ENCODE peak calls at places on chromosomes 11 and 22, in seven cellular contexts. E, A, M, F, D, B and C are unnamed samples. For H3K36me3 and H3K4me1, the result is how much of the 10 kb centered on the place peaks cover.

GRCh38 chr22:43183496-43184263 is 3.3 kb downstream of the TTLL12 start:
- DNase-seq in A (no peak), E (no peak), D (no peak), M (no peak), F (no peak), B (no peak), C (peak)

GRCh38 chr11:110431212-110432073 is 1.7 kb downstream of the FDX1 start:
- DNase-seq in M (no peak), D (peak), A (no peak), E (no peak), F (no peak), B (no peak), C (no peak)

GRCh38 chr11:110712643-110713468 is 619 bp upstream of the ARHGAP20 start:
- DNase-seq in F (no peak), A (peak), M (no peak), D (no peak), B (no peak), E (peak), C (peak)

GRCh38 chr11:120808616-120809050 is 215.3 kb upstream of the TBCEL start:
- DNase-seq in D (no peak), A (no peak), M (no peak), B (no peak), E (no peak), F (no peak), C (no peak)

GRCh38 chr11:66856496-66857233 is at the start of gene LRFN4:
- DNase-seq in D (peak), E (no peak), A (peak), M (no peak), F (no peak), B (no peak), C (peak)

GRCh38 chr11:45275823-45276222 is 10.3 kb downstream of the SYT13 start:
- DNase-seq in D (no peak), E (no peak), M (no peak), F (no peak), B (no peak), A (no peak), C (no peak)

GRCh38 chr11:75445315-75445953 is 12.4 kb upstream of the KLHL35 start:
- DNase-seq in E (peak), F (no peak), M (peak), B (peak), D (peak), A (peak), C (peak)

GRCh38 chr11:84857746-84858145 is 769.4 kb downstream of the DLG2 start:
- DNase-seq in F (no peak), M (no peak), D (no peak), A (no peak), E (no peak), B (no peak), C (no peak)

GRCh38 chr22:37533995-37534394 is 14.8 kb upstream of the CARD10 start:
- DNase-seq in B (no peak), A (no peak), M (no peak), D (no peak), E (no peak), F (no peak), C (no peak)

GRCh38 chr11:130243816-130244215 is 70.9 kb downstream of the ZBTB44 start:
- DNase-seq in F (no peak), D (no peak), E (no peak), B (no peak), M (no peak), A (no peak), C (no peak)

GRCh38 chr22:35835998-35836691 is 118.5 kb downstream of the APOL5 start:
- DNase-seq in D (no peak), F (peak), E (no peak), B (no peak), M (peak), A (peak), C (no peak)

GRCh38 chr11:46663277-46663940 is 37.0 kb downstream of the ARHGAP1 start:
- DNase-seq in E (no peak), A (no peak), F (no peak), M (no peak), B (no peak), D (no peak), C (no peak)

GRCh38 chr11:73308003-73308962 is at the start of gene ARHGEF17:
- DNase-seq in E (peak), B (peak), M (peak), D (no peak), A (peak), F (no peak), C (peak)

GRCh38 chr11:92929168-92930053 is 40.0 kb upstream of the MTNR1B start:
- DNase-seq in D (no peak), F (no peak), E (no peak), A (no peak), M (no peak), B (no peak), C (no peak)

GRCh38 chr11:657691-658126 is 20.6 kb downstream of the DRD4 start:
- DNase-seq in E (no peak), F (no peak), M (no peak), D (no peak), A (no peak), B (no peak), C (no peak)

GRCh38 chr11:44993971-44994705 is 43.5 kb upstream of the TP53I11 start:
- DNase-seq in B (no peak), F (no peak), M (peak), E (no peak), D (no peak), A (no peak), C (no peak)

GRCh38 chr11:7656704-7657103 is 16.6 kb downstream of the CYB5R2 start:
- DNase-seq in D (no peak), F (no peak), M (no peak), A (no peak), B (no peak), E (no peak), C (no peak)

GRCh38 chr11:60857378-60858232 is 1.9 kb upstream of the PTGDR2 start:
- DNase-seq in M (no peak), D (no peak), B (no peak), A (no peak), E (no peak), F (no peak), C (no peak)

GRCh38 chr11:112958670-112959069 is 2.5 kb upstream of the NCAM1 start:
- DNase-seq in F (no peak), E (no peak), M (no peak), A (no peak), D (no peak), B (no peak), C (no peak)

GRCh38 chr22:32066820-32067219 is 23.8 kb downstream of the SLC5A1 start:
- DNase-seq in A (no peak), B (no peak), F (no peak), M (no peak), D (no peak), E (no peak), C (no peak)

GRCh38 chr11:12248330-12248729 is 129.0 kb upstream of the PARVA start:
- DNase-seq in B (no peak), F (no peak), M (peak), A (peak), D (no peak), E (peak), C (peak)

GRCh38 chr11:62030071-62030684 is 62.7 kb upstream of the FTH1 start:
- DNase-seq in D (no peak), M (no peak), A (no peak), E (no peak), F (no peak), B (no peak), C (no peak)

GRCh38 chr11:77287615-77288273 is 13.7 kb downstream of the GDPD4 start:
- DNase-seq in B (no peak), D (no peak), E (no peak), F (no peak), A (no peak), M (no peak), C (no peak)

GRCh38 chr11:92451081-92451480 is 226.5 kb downstream of the FAT3 start:
- DNase-seq in M (no peak), E (no peak), D (no peak), A (no peak), B (no peak), F (no peak), C (no peak)

GRCh38 chr11:86460461-86461404 is 86.0 kb downstream of the CCDC81 start:
- DNase-seq in M (no peak), F (no peak), B (no peak), D (no peak), E (no peak), A (no peak), C (no peak)

GRCh38 chr11:93567406-93567819 is 24.2 kb upstream of the SMCO4 start:
- DNase-seq in B (no peak), D (no peak), A (peak), F (no peak), M (peak), E (no peak), C (no peak)

GRCh38 chr11:93160808-93161207 is 37.0 kb downstream of the SLC36A4 start:
- DNase-seq in M (no peak), B (no peak), A (no peak), F (no peak), E (no peak), D (no peak), C (no peak)

DNA sequence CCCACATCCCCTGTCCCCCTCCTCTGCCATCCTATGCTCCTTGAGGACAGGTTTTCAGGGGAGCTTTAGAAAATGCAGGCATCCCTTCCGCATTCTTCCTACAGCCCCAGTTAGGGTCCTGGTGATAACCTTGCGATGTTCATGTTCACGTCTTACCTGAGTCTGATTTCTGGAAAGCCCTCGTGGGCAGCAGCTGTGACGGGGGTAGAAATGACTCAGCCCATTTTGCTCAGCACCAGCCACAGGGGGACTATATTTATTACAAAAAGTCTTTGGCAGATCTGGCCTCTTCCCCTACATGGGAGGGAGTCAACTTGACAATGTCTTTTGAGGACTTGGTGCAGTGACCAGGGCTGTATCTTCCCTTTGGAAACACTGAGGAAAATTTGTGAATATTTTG is 12.3 kb downstream of the PKNOX2 start:
- DNase-seq in F (no peak), E (no peak), B (no peak), A (no peak), D (no peak), M (no peak), C (no peak)
- H3K36me3 ChIP-seq in F (under half), E (under half), B (under half), A (under half), D (under half), M (under half), C (under half)

DNA sequence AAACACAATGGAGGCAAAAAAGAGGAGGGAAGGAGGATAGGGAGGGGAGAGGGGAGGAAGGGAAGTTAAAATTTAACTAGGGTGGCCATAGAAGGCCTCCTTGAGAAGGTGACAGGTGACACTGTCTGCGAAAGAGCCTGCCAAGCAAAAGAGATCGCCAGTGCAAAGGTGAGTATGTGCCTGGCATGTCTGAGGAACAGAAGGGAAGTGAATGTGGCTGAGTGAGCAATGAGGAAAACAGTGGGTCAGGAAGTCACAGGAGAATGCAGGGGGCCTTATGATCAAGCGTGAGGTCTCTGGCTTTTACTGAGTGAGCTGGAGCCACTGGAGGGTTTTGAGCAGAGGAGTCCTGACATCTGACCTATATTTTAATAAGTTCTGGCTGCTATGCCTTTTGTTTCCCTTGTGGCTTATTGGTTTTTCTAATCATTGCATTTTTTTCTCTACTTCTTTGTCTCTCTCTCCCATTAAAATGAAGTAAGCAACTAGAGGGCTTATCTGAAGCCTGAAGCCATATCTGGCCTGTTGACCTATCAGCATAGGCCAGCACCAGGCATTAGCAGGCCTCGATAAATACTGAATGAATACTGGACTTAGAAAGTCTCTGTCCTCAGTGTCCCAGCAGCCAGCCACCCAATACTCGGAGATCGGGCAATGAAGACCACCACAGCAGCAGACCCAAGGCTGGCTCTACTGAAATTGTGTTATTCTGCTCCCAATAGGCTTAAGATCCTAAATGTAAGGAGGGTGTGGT is 5.6 kb downstream of the AP1B1 start:
- DNase-seq in F (no peak), E (no peak), M (peak), B (no peak), D (no peak), A (no peak), C (no peak)
- H3K4me1 ChIP-seq in F (under half), E (under half), M (half or more), B (under half), D (half or more), A (under half), C (under half)

DNA sequence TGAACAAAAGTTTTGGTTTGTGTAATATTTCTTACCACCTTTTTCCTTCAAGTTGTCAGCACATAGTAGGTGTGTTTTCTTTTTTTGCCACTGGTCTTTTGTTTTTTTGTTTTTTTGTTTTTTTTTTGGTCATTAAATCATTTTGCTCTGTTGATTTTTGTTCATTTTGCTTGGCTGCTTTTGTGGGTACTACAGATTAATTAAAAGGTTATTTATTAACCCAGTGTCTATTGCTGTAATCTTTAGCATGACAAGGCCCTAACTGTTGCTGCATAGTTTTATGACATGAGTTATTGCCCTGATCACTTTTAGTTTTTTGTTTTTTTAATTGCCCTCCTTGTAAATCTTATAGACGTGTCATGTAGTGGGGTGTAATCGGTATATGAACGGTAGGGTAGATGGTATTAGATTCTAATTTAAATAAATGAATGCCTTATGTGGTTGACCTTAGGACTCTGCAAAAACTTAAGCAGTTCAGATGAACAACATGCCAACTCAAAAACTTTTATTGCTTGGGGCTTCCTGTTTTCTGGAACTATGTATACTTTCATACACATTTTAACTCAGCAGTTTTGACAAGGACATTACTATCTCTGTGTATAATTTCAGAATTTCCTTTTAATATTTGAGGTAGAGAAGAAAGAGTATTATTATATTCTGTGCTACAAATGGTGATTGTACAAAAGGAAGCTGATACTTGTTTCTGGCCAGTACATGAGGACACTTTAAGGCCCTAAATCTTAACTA is 7.9 kb downstream of the EWSR1 start:
- DNase-seq in M (no peak), E (no peak), F (no peak), D (no peak), A (no peak), B (no peak), C (no peak)
- H3K36me3 ChIP-seq in M (under half), E (half or more), F (under half), D (half or more), A (under half), B (half or more), C (half or more)

GRCh38 chr11:128757886-128758612 is 64.2 kb downstream of the FLI1 start:
- DNase-seq in B (no peak), F (no peak), D (peak), A (no peak), M (no peak), E (no peak), C (no peak)
- H3K4me1 ChIP-seq in B (under half), F (under half), D (under half), A (under half), M (under half), E (under half), C (under half)

GRCh38 chr22:46220921-46221320 is 29.2 kb downstream of the CDPF1 start:
- DNase-seq in E (no peak), D (no peak), B (no peak), A (no peak), F (no peak), M (no peak), C (no peak)
- H3K36me3 ChIP-seq in E (half or more), D (under half), B (under half), A (under half), F (under half), M (under half), C (half or more)

GRCh38 chr22:22886546-22886945 is 1.1 kb upstream of the IGLL5 start:
- DNase-seq in D (no peak), F (no peak), M (no peak), A (no peak), B (no peak), E (no peak), C (no peak)
- H3K4me1 ChIP-seq in D (half or more), F (under half), M (under half), A (under half), B (under half), E (under half), C (under half)